ENCODE peak calls at places on chromosome 3, in nine cellular contexts. T is GM23248, S is testis, N is tibial artery, X is SJSA1, A is RWPE1, E is heart right ventricle, K is right lobe of liver, C is stomach. Q is an unnamed sample.

GRCh38 chr3:84958495-84959469 is at the start of gene CADM2:
- DNase-seq in C (peak), A (peak), E (peak), X (peak), K (peak), T (peak), N (peak), S (peak), Q (peak)

GRCh38 chr3:73600293-73600938 is 24.3 kb downstream of the PDZRN3 start:
- DNase-seq in K (no peak), T (peak), E (no peak), N (no peak), A (no peak), C (no peak), S (peak), X (no peak), Q (no peak)

GRCh38 chr3:33658971-33659848 is 58.8 kb downstream of the CLASP2 start:
- DNase-seq in T (peak), N (peak), C (peak), E (peak), A (no peak), S (peak), K (peak), X (peak), Q (peak)

GRCh38 chr3:165854696-165855095 is 17.5 kb upstream of the BCHE start:
- DNase-seq in E (no peak), S (no peak), X (no peak), C (no peak), T (peak), N (no peak), K (no peak), A (peak), Q (no peak)

GRCh38 chr3:1171320-1171719 is 78.5 kb downstream of the CNTN6 start:
- DNase-seq in E (no peak), K (no peak), S (no peak), A (no peak), T (no peak), X (no peak), C (no peak), N (no peak), Q (no peak)

GRCh38 chr3:14672588-14672987 is 2.4 kb upstream of the C3orf20 start:
- DNase-seq in X (no peak), T (no peak), S (no peak), C (no peak), A (no peak), K (no peak), E (no peak), N (no peak), Q (no peak)

GRCh38 chr3:170359178-170359704 is 1.7 kb downstream of the SKIL start:
- DNase-seq in E (no peak), X (no peak), K (no peak), T (no peak), C (no peak), A (no peak), S (no peak), N (no peak), Q (no peak)

GRCh38 chr3:27985369-27986035 is 255.9 kb upstream of the CMC1 start:
- DNase-seq in A (no peak), T (peak), N (no peak), K (no peak), S (no peak), C (no peak), X (no peak), E (no peak), Q (peak)

GRCh38 chr3:185423178-185423577 is 60.2 kb downstream of the MAP3K13 start:
- DNase-seq in K (no peak), S (no peak), T (peak), E (no peak), X (no peak), N (no peak), C (peak), A (peak), Q (no peak)

GRCh38 chr3:107524214-107525100 is 1.7 kb downstream of the BBX start:
- DNase-seq in X (peak), T (peak), C (peak), N (peak), A (peak), S (peak), E (peak), K (peak), Q (peak)

GRCh38 chr3:179653777-179654117 is 907 bp downstream of the USP13 start:
- DNase-seq in T (no peak), S (no peak), E (no peak), X (no peak), N (no peak), C (no peak), A (no peak), K (no peak), Q (no peak)

GRCh38 chr3:182246870-182247269 is 535.1 kb downstream of the SOX2 start:
- DNase-seq in S (no peak), A (no peak), E (no peak), C (no peak), T (no peak), N (no peak), X (no peak), K (no peak), Q (no peak)

GRCh38 chr3:11522953-11523792 is 120.5 kb downstream of the VGLL4 start:
- DNase-seq in X (no peak), A (peak), C (no peak), K (no peak), E (no peak), N (peak), T (no peak), S (no peak), Q (no peak)

GRCh38 chr3:10432931-10433330 is 72.5 kb downstream of the ATP2B2 start:
- DNase-seq in E (no peak), A (no peak), K (no peak), X (no peak), S (no peak), N (no peak), C (no peak), T (no peak), Q (no peak)

DNA sequence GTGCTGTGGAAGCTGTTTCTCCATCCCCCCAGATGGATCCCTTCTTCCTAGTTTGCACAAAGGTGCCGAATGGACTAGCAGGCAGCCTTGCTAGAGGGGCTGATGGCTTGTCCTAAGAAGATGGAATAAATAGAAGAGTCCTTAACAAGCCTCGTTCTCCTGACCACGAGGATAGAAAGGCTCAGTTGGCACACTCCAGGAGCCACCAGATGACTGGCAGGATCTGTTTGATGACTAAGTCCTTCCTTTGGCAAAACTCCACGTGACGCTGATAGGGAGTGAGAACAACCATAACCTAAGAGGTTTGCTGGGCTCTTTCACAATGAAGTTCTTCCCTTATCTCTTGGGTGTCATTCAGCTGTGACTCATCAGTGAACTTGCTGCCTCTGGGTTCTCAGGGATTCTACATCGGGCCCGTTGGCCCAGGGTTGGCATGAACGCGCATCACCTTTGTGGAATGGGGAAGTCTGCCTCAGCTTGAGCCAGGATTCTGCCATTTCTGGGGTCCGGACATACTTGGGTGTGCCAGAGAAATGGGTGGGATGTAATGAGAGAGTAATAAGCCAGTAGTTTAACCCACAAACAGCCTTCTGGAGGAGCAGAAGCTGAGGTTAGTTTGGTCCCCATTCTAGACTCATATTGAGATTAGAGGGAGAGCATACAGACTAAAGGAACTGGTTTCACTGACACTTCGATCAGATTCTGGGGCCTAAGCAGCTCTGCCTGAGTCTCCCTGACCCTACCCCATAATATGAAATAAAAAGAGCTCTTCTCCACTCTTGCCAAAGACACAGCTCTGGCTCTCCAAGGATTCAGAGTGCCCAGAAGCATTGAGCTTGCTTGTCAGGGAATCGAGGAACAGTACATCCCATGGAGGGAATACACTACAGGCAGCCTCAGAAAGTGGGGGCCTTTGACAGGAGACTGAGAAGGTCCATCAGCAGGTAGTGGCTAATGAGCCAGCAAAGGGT is 2.0 kb upstream of the MELTF start:
- DNase-seq in A (peak), T (peak), K (peak), E (peak), N (peak), X (peak), S (peak), C (peak), Q (no peak)
- H3K27ac ChIP-seq in A (peak), T (peak), K (no peak), E (peak), N (no peak), X (peak), S (no peak), C (no peak), Q (no peak)

GRCh38 chr3:128409621-128410581 is 56.8 kb downstream of the DNAJB8 start:
- DNase-seq in A (no peak), C (no peak), N (no peak), E (no peak), X (no peak), T (no peak), K (no peak), S (no peak), Q (no peak)

GRCh38 chr3:128408693-128409620 is 57.7 kb downstream of the DNAJB8 start:
- DNase-seq in X (no peak), A (no peak), N (no peak), S (no peak), C (no peak), E (peak), T (no peak), K (no peak), Q (peak)

GRCh38 chr3:128412180-128413002 is 54.3 kb downstream of the DNAJB8 start:
- DNase-seq in A (no peak), C (no peak), E (no peak), T (no peak), N (no peak), X (no peak), S (no peak), K (no peak), Q (no peak)

GRCh38 chr3:128411574-128412064 is 55.1 kb downstream of the DNAJB8 start:
- DNase-seq in X (no peak), T (no peak), N (no peak), K (no peak), C (no peak), E (no peak), A (no peak), S (no peak), Q (no peak)

GRCh38 chr3:128410669-128411573 is 55.8 kb downstream of the DNAJB8 start:
- DNase-seq in C (no peak), K (no peak), X (no peak), N (no peak), A (no peak), S (no peak), T (no peak), E (no peak), Q (no peak)
- H3K27ac ChIP-seq in C (no peak), K (no peak), X (no peak), N (no peak), A (no peak), S (no peak), T (no peak), E (no peak), Q (no peak)

GRCh38 chr3:174540536-174540935 is 318.6 kb upstream of the NAALADL2 start:
- DNase-seq in C (no peak), A (no peak), K (no peak), S (no peak), X (no peak), T (no peak), N (no peak), E (no peak), Q (no peak)
- H3K27ac ChIP-seq in C (no peak), A (no peak), K (no peak), S (no peak), X (no peak), T (no peak), N (no peak), E (no peak), Q (no peak)

GRCh38 chr3:194617058-194617671 is 16.1 kb downstream of the TMEM44 start:
- DNase-seq in S (no peak), N (no peak), T (no peak), A (no peak), E (no peak), C (no peak), K (no peak), X (no peak), Q (no peak)
- H3K27ac ChIP-seq in S (no peak), N (no peak), T (no peak), A (peak), E (no peak), C (no peak), K (no peak), X (no peak), Q (no peak)

DNA sequence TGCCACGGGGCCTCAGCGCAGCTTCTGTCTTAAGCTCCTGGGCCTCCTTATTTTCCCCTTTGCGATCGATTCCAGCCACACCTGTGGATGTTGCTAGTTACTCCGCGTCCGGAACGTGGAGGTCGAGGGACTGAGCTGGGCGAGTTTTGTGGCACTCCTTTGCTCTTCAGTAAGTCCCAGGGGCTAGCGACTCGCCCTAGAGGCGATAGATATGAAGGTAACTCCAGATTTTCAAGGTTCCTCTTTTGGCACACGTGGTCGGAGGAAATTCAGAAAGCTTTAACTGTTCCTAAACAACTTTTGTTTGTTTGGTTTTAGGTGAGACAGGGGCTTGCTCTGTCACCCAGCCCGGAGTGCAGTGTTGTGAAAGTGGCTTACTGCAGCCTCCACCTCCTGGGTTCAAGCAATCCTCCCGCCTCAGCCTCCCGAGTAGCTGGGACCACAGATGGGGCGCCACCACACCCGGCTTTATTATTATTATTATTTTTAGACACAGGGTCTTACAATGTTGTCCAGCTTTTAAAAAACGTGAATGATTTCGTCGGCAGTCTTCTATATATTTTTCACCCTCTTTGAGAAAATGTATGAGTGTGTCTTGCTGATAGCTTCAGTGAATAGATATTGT is 657 bp downstream of the MFSD1 start:
- DNase-seq in S (peak), T (peak), E (no peak), N (no peak), K (no peak), X (no peak), C (no peak), A (no peak), Q (no peak)
- H3K27ac ChIP-seq in S (peak), T (peak), E (peak), N (peak), K (peak), X (peak), C (peak), A (peak), Q (peak)

Q was measured in WERI-Rb-1.